ENCODE peak calls at places on chromosomes 1 and 21, in seven cellular contexts. U is SHP77; O is effector CD4-positive, alpha-beta T cell; B is NAMALWA; M is GM04504; R is GM12865; C is foreskin fibroblast. E is an unnamed sample.

GRCh38 chr1:93659805-93660479 is 21.7 kb downstream of the BCAR3 start:
- DNase-seq in U (no peak), O (no peak), B (no peak), M (no peak), R (no peak), C (peak), E (no peak)

GRCh38 chr1:147236959-147237791 is 5.3 kb upstream of the CHD1L start:
- DNase-seq in U (peak), O (no peak), B (no peak), M (no peak), R (no peak), C (peak), E (no peak)

GRCh38 chr21:34603002-34603709 is 11.8 kb downstream of the RCAN1 start:
- DNase-seq in U (peak), O (peak), B (peak), M (peak), R (peak), C (peak), E (peak)

GRCh38 chr1:20185834-20186782 is at the start of the genes PLA2G2C and UBXN10:
- DNase-seq in U (no peak), O (peak), B (no peak), M (no peak), R (peak), C (no peak), E (peak)

GRCh38 chr1:21451212-21451611 is 11.3 kb downstream of the NBPF3 start:
- DNase-seq in U (no peak), O (no peak), B (no peak), M (peak), R (no peak), C (peak), E (no peak)

GRCh38 chr1:78854556-78854955 is 152.0 kb downstream of the ADGRL4 start:
- DNase-seq in U (no peak), O (no peak), B (no peak), M (no peak), R (peak), C (no peak), E (no peak)

GRCh38 chr21:16117851-16118592 is 388.2 kb downstream of the USP25 start:
- DNase-seq in U (no peak), O (no peak), B (no peak), M (peak), R (no peak), C (peak), E (no peak)

GRCh38 chr1:219659682-219660081 is 46.8 kb upstream of the ZC3H11B start:
- DNase-seq in U (no peak), O (no peak), B (no peak), M (no peak), R (peak), C (peak), E (no peak)

GRCh38 chr21:9839011-9839661 is 682.2 kb upstream of the TPTE start:
- DNase-seq in U (no peak), O (no peak), B (no peak), M (no peak), R (no peak), C (no peak), E (no peak)

GRCh38 chr1:29270881-29271390 is 34.6 kb downstream of the PTPRU start:
- DNase-seq in U (no peak), O (no peak), B (no peak), M (no peak), R (no peak), C (peak), E (no peak)

GRCh38 chr21:44352253-44352860 is 1.1 kb upstream of the TRPM2 start:
- DNase-seq in U (no peak), O (no peak), B (no peak), M (no peak), R (no peak), C (no peak), E (no peak)

GRCh38 chr1:226643167-226643566 is 94.6 kb downstream of the STUM start:
- DNase-seq in U (no peak), O (peak), B (no peak), M (no peak), R (peak), C (peak), E (peak)

GRCh38 chr21:32256873-32257620 is 21.8 kb downstream of the MIS18A start:
- DNase-seq in U (peak), O (no peak), B (no peak), M (peak), R (peak), C (peak), E (no peak)

GRCh38 chr1:9448132-9449105 is 90.8 kb upstream of the SLC25A33 start:
- DNase-seq in U (no peak), O (no peak), B (no peak), M (no peak), R (no peak), C (no peak), E (no peak)

GRCh38 chr1:207822602-207823451 is 71.0 kb downstream of the CD46 start:
- DNase-seq in U (peak), O (peak), B (peak), M (no peak), R (peak), C (peak), E (peak)

GRCh38 chr1:203480525-203481084 is 5.0 kb downstream of the PRELP start:
- DNase-seq in U (peak), O (peak), B (peak), M (peak), R (peak), C (peak), E (peak)

GRCh38 chr21:32698286-32698685 is 29.5 kb downstream of the SYNJ1 start:
- DNase-seq in U (no peak), O (no peak), B (no peak), M (no peak), R (no peak), C (no peak), E (no peak)

GRCh38 chr1:52636701-52637695 is 4.0 kb downstream of the SHISAL2A start:
- DNase-seq in U (no peak), O (peak), B (peak), M (no peak), R (peak), C (no peak), E (peak)

GRCh38 chr1:217965156-217965786 is 319.8 kb upstream of the RRP15 start:
- DNase-seq in U (peak), O (no peak), B (no peak), M (no peak), R (no peak), C (no peak), E (no peak)

GRCh38 chr1:178364782-178365181 is 132.0 kb downstream of the CLEC20A start:
- DNase-seq in U (no peak), O (no peak), B (no peak), M (no peak), R (no peak), C (no peak), E (no peak)

GRCh38 chr21:37458669-37459276 is 92.2 kb downstream of the DYRK1A start:
- DNase-seq in U (peak), O (no peak), B (no peak), M (no peak), R (no peak), C (no peak), E (no peak)

GRCh38 chr1:159584536-159584935 is 3.1 kb upstream of the APCS start:
- DNase-seq in U (no peak), O (no peak), B (no peak), M (no peak), R (no peak), C (no peak), E (no peak)

GRCh38 chr1:206461602-206462455 is 8.4 kb upstream of the IKBKE start:
- DNase-seq in U (peak), O (peak), B (peak), M (peak), R (peak), C (peak), E (peak)

GRCh38 chr1:246324711-246325110 is 182.4 kb downstream of the SMYD3 start:
- DNase-seq in U (no peak), O (no peak), B (no peak), M (no peak), R (no peak), C (peak), E (no peak)

GRCh38 chr1:86990826-86991225 is 76.4 kb downstream of the HS2ST1 start:
- DNase-seq in U (no peak), O (no peak), B (no peak), M (no peak), R (no peak), C (no peak), E (no peak)

GRCh38 chr1:85654066-85654782 is 54.0 kb downstream of the ZNHIT6 start:
- DNase-seq in U (no peak), O (no peak), B (no peak), M (no peak), R (no peak), C (peak), E (no peak)